ENCODE peak calls at places on chromosomes 3 and 15, in six cellular contexts. Q is SW 1271; M is astrocyte of the spinal cord; R is amniotic epithelial cell; J is fibroblast of mammary gland; U is stimulated activated CD4-positive, alpha-beta T cell treated with anti-CD3 and anti-CD28 coated beads, Interleukin-4, amount 100 ng/mL, for 24 hours. I is an unnamed sample.

GRCh38 chr15:57085267-57085666 is 166.8 kb downstream of the TCF12 start:
- DNase-seq in Q (no peak), M (no peak), R (no peak), J (peak; percentile 13), U (no peak), I (no peak)

GRCh38 chr3:114539525-114539924 is 245.7 kb downstream of the TIGIT start:
- DNase-seq in Q (no peak), M (no peak), R (no peak), J (no peak), U (no peak), I (no peak)

GRCh38 chr3:48157950-48158376 is 30.3 kb downstream of the CDC25A start:
- DNase-seq in Q (no peak), M (peak; percentile 64), R (peak; percentile 70), J (peak; percentile 74), U (peak; percentile 49), I (peak; percentile 47)

GRCh38 chr15:58529041-58529440 is 97.2 kb downstream of the LIPC start:
- DNase-seq in Q (no peak), M (no peak), R (no peak), J (no peak), U (no peak), I (no peak)

GRCh38 chr3:132660056-132660744 is at the start of gene UBA5:
- DNase-seq in Q (peak; percentile 54), M (peak; percentile 76), R (peak; percentile 61), J (peak; percentile 60), U (peak; percentile 76), I (peak; percentile 76)

GRCh38 chr3:150101016-150101415 is 130.3 kb upstream of the PFN2 start:
- DNase-seq in Q (no peak), M (no peak), R (no peak), J (peak; percentile 24), U (no peak), I (no peak)

GRCh38 chr3:56157693-56158092 is 310.6 kb downstream of the ERC2 start:
- DNase-seq in Q (no peak), M (peak; percentile 59), R (peak; percentile 3), J (peak; percentile 18), U (no peak), I (peak; percentile 96)

GRCh38 chr15:38254065-38254883 is 1.6 kb downstream of the SPRED1 start:
- DNase-seq in Q (no peak), M (peak; percentile 71), R (peak; percentile 76), J (peak; percentile 67), U (peak; percentile 8), I (peak; percentile 59)

GRCh38 chr3:110710156-110710555 is 361.5 kb upstream of the NECTIN3 start:
- DNase-seq in Q (no peak), M (no peak), R (no peak), J (no peak), U (no peak), I (no peak)

GRCh38 chr3:106466881-106467280 is 598.1 kb upstream of the CBLB start:
- DNase-seq in Q (no peak), M (no peak), R (peak; percentile 64), J (no peak), U (no peak), I (peak; percentile 2)

GRCh38 chr15:68644088-68644904 is 65.5 kb downstream of the CORO2B start:
- DNase-seq in Q (no peak), M (peak; percentile 65), R (peak; percentile 82), J (peak; percentile 95), U (no peak), I (peak; percentile 83)

GRCh38 chr3:117355566-117355965 is 646.0 kb downstream of the TUSC7 start:
- DNase-seq in Q (no peak), M (no peak), R (no peak), J (peak; percentile 29), U (no peak), I (no peak)

GRCh38 chr15:101240364-101240763 is 11.5 kb downstream of the CHSY1 start:
- DNase-seq in Q (no peak), M (no peak), R (peak; percentile 94), J (peak; percentile 83), U (no peak), I (no peak)

GRCh38 chr3:125428216-125428830 is 53.2 kb upstream of the ZNF148 start:
- DNase-seq in Q (no peak), M (no peak), R (no peak), J (no peak), U (no peak), I (no peak)

GRCh38 chr3:45817788-45818523 is 21.6 kb upstream of the SLC6A20 start:
- DNase-seq in Q (no peak), M (peak; percentile 96), R (peak; percentile 97), J (peak; percentile 98), U (no peak), I (peak; percentile 98)

GRCh38 chr15:49225572-49226281 is 55.7 kb downstream of the GALK2 start:
- DNase-seq in Q (no peak), M (peak; percentile 46), R (peak; percentile 60), J (peak; percentile 31), U (no peak), I (peak; percentile 72)

GRCh38 chr15:74783072-74783807 is 1.4 kb downstream of the CSK start:
- DNase-seq in Q (no peak), M (no peak), R (peak; percentile 18), J (peak; percentile 31), U (no peak), I (peak; percentile 71)

GRCh38 chr3:42440924-42441323 is 30.5 kb upstream of the LYZL4 start:
- DNase-seq in Q (no peak), M (no peak), R (no peak), J (no peak), U (no peak), I (no peak)

GRCh38 chr3:130644600-130645232 is 101.9 kb downstream of the PIK3R4 start:
- DNase-seq in Q (no peak), M (no peak), R (no peak), J (peak; percentile 7), U (no peak), I (no peak)